ENCODE peak calls at places on chromosome 6, in five cellular contexts. One of them, this sample, is unnamed.

GRCh38 chr6:129307845-129308244 is 402.1 kb downstream of the ARHGAP18 start:
- DNase-seq in mesenchymal stem cell: no peak
- DNase-seq in neuronal stem cell: no peak
- DNase-seq in H1: no peak
- DNase-seq in trophoblast cell: no peak
- DNase-seq in this sample: no peak

GRCh38 chr6:20953019-20953418 is 418.8 kb downstream of the CDKAL1 start:
- DNase-seq in mesenchymal stem cell: no peak
- DNase-seq in neuronal stem cell: no peak
- DNase-seq in H1: no peak
- DNase-seq in trophoblast cell: no peak
- DNase-seq in this sample: no peak

GRCh38 chr6:149136273-149136912 is 181.1 kb upstream of the TAB2 start:
- DNase-seq in mesenchymal stem cell: no peak
- DNase-seq in neuronal stem cell: no peak
- DNase-seq in H1: no peak
- DNase-seq in trophoblast cell: no peak
- DNase-seq in this sample: no peak

GRCh38 chr6:155943635-155944034 is 488.0 kb upstream of the NOX3 start:
- DNase-seq in mesenchymal stem cell: peak; percentile 65
- DNase-seq in neuronal stem cell: no peak
- DNase-seq in H1: no peak
- DNase-seq in trophoblast cell: no peak
- DNase-seq in this sample: no peak

GRCh38 chr6:32819729-32820128 is 2.9 kb upstream of the HLA-DOB start:
- DNase-seq in mesenchymal stem cell: peak; percentile 62
- DNase-seq in neuronal stem cell: no peak
- DNase-seq in H1: no peak
- DNase-seq in trophoblast cell: peak; percentile 87
- DNase-seq in this sample: no peak

GRCh38 chr6:44074383-44075136 is 52.7 kb downstream of the MRPL14 start:
- DNase-seq in mesenchymal stem cell: peak; percentile 85
- DNase-seq in neuronal stem cell: peak; percentile 80
- DNase-seq in H1: peak; percentile 81
- DNase-seq in trophoblast cell: no peak
- DNase-seq in this sample: peak; percentile 78

GRCh38 chr6:109690373-109690739 is 646 bp downstream of the AK9 start:
- DNase-seq in mesenchymal stem cell: no peak
- DNase-seq in neuronal stem cell: peak; percentile 43
- DNase-seq in H1: peak; percentile 88
- DNase-seq in trophoblast cell: peak; percentile 29
- DNase-seq in this sample: peak; percentile 92

GRCh38 chr6:142349215-142349823 is 47.5 kb downstream of the ADGRG6 start:
- DNase-seq in mesenchymal stem cell: no peak
- DNase-seq in neuronal stem cell: no peak
- DNase-seq in H1: no peak
- DNase-seq in trophoblast cell: peak; percentile 27
- DNase-seq in this sample: no peak

GRCh38 chr6:25022140-25022553 is 86.4 kb upstream of the RIPOR2 start:
- DNase-seq in mesenchymal stem cell: peak; percentile 90
- DNase-seq in neuronal stem cell: no peak
- DNase-seq in H1: no peak
- DNase-seq in trophoblast cell: no peak
- DNase-seq in this sample: no peak

GRCh38 chr6:18477301-18477941 is 90.3 kb downstream of the RNF144B start:
- DNase-seq in mesenchymal stem cell: no peak
- DNase-seq in neuronal stem cell: no peak
- DNase-seq in H1: no peak
- DNase-seq in trophoblast cell: no peak
- DNase-seq in this sample: no peak

DNA sequence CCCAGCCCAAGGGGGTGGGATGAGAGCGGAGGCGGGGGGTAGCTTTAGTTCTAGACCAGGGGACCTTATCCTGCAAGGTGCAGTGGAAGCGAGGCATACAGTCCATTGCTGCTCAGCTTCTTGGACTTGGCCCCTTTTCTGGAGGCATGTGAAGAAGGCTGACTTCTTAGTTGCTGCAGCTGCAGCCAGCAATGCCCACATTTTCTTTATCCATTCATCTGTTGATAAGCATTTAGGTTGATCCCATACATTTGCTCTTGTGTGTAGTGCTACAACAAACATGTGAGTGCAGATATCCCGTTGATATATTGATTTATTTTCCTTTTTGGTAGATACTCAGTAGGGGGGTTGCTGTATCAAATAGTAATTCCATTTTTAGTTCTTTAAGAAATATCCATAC is 461.2 kb upstream of the IMPG1 start:
- DNase-seq in mesenchymal stem cell: no peak
- DNase-seq in neuronal stem cell: no peak
- DNase-seq in H1: no peak
- DNase-seq in trophoblast cell: peak; percentile 50
- DNase-seq in this sample: no peak
- H2BK12ac ChIP-seq in mesenchymal stem cell: no peak overlapping the region
- H2BK12ac ChIP-seq in neuronal stem cell: no peak overlapping the region
- H2BK12ac ChIP-seq in H1: no peak overlapping the region
- H2BK12ac ChIP-seq in trophoblast cell: no peak overlapping the region
- H2BK12ac ChIP-seq in this sample: no peak overlapping the region

GRCh38 chr6:170442596-170442995 is 110.5 kb downstream of the PSMB1 start:
- DNase-seq in mesenchymal stem cell: no peak
- DNase-seq in neuronal stem cell: no peak
- DNase-seq in H1: no peak
- DNase-seq in trophoblast cell: no peak
- DNase-seq in this sample: no peak

GRCh38 chr6:170445487-170445886 is 107.6 kb downstream of the PSMB1 start:
- DNase-seq in mesenchymal stem cell: no peak
- DNase-seq in neuronal stem cell: no peak
- DNase-seq in H1: no peak
- DNase-seq in trophoblast cell: no peak
- DNase-seq in this sample: no peak

GRCh38 chr6:170444811-170445211 is 108.3 kb downstream of the PSMB1 start:
- DNase-seq in mesenchymal stem cell: no peak
- DNase-seq in neuronal stem cell: no peak
- DNase-seq in H1: peak; percentile 39
- DNase-seq in trophoblast cell: no peak
- DNase-seq in this sample: no peak

GRCh38 chr6:170443151-170443662 is 109.9 kb downstream of the PSMB1 start:
- DNase-seq in mesenchymal stem cell: no peak
- DNase-seq in neuronal stem cell: no peak
- DNase-seq in H1: no peak
- DNase-seq in trophoblast cell: no peak
- DNase-seq in this sample: peak; percentile 56

GRCh38 chr6:170444056-170444505 is 109.0 kb downstream of the PSMB1 start:
- DNase-seq in mesenchymal stem cell: no peak
- DNase-seq in neuronal stem cell: no peak
- DNase-seq in H1: no peak
- DNase-seq in trophoblast cell: no peak
- DNase-seq in this sample: peak; percentile 16
- H2BK12ac ChIP-seq in mesenchymal stem cell: no peak overlapping the region
- H2BK12ac ChIP-seq in neuronal stem cell: peak overlapping the region; percentile 73
- H2BK12ac ChIP-seq in H1: no peak overlapping the region
- H2BK12ac ChIP-seq in trophoblast cell: no peak overlapping the region
- H2BK12ac ChIP-seq in this sample: no peak overlapping the region

GRCh38 chr6:3228791-3229565 is 1.5 kb upstream of the TUBB2B start:
- DNase-seq in mesenchymal stem cell: peak; percentile 48
- DNase-seq in neuronal stem cell: peak; percentile 77
- DNase-seq in H1: peak; percentile 81
- DNase-seq in trophoblast cell: no peak
- DNase-seq in this sample: peak; percentile 63
- H2BK12ac ChIP-seq in mesenchymal stem cell: no peak overlapping the region
- H2BK12ac ChIP-seq in neuronal stem cell: peak overlapping the region; percentile 82
- H2BK12ac ChIP-seq in H1: peak overlapping the region; percentile 76
- H2BK12ac ChIP-seq in trophoblast cell: no peak overlapping the region
- H2BK12ac ChIP-seq in this sample: no peak overlapping the region

GRCh38 chr6:158324136-158324535 is 11.9 kb downstream of the TULP4 start:
- DNase-seq in mesenchymal stem cell: peak; percentile 42
- DNase-seq in neuronal stem cell: no peak
- DNase-seq in H1: no peak
- DNase-seq in trophoblast cell: no peak
- DNase-seq in this sample: no peak
- H2BK12ac ChIP-seq in mesenchymal stem cell: no peak overlapping the region
- H2BK12ac ChIP-seq in neuronal stem cell: no peak overlapping the region
- H2BK12ac ChIP-seq in H1: no peak overlapping the region
- H2BK12ac ChIP-seq in trophoblast cell: no peak overlapping the region
- H2BK12ac ChIP-seq in this sample: no peak overlapping the region

DNA sequence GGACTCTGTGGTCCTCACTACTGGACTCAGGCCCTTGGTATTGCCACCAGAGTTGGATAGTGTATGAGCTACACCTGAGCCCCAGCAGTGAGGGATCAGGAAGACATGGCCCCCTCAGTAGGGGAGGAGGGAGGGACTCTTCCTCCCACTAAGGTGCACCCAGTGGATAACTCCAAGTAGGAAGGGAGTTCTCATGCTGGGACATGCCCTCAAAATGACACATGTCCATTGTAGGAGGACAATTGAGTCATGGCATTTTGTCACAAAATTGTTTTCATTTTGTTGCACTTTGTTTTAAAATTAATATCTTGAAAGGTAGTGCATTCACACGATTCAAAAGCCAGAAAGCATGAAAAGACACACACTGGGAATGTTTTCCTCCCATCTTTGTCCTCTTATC is 127.2 kb downstream of the FOXO3 start:
- DNase-seq in mesenchymal stem cell: no peak
- DNase-seq in neuronal stem cell: no peak
- DNase-seq in H1: no peak
- DNase-seq in trophoblast cell: no peak
- DNase-seq in this sample: no peak
- H2BK12ac ChIP-seq in mesenchymal stem cell: no peak overlapping the region
- H2BK12ac ChIP-seq in neuronal stem cell: no peak overlapping the region
- H2BK12ac ChIP-seq in H1: no peak overlapping the region
- H2BK12ac ChIP-seq in trophoblast cell: peak overlapping the region; percentile 52
- H2BK12ac ChIP-seq in this sample: no peak overlapping the region

DNA sequence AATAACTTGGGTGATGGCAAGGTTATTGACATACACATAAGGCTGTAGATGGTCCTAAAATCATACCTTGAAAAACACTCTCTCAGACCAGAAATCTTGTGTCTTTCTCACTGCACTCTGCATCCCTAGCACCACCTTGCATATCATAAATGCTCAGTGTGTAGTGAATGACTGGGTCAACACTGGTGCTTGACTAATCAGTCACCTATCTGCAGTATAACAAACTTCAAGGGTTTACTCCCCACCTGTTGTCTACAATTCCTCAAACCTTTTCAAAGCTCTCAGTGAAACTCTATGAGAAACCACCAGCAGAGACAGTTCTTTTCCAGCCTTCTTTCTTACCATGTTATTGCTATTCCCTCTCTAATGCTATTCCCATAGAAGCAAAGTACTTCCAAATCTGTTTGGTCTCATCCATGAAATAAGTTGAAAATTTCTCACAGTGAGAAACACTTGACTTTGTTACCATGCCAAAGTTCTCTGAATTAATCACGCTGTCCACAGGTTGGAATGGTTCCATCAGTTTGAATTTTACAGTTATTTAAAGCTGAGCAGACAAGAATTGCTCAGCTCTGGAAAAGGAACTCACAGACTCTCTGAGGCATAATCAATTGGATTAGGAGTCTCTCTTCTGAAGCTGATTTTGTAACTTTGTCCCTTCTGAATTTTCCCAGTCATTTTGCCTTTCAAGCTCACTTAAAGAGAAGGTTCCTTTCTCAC is 104.8 kb upstream of the EYA4 start:
- DNase-seq in mesenchymal stem cell: no peak
- DNase-seq in neuronal stem cell: no peak
- DNase-seq in H1: no peak
- DNase-seq in trophoblast cell: no peak
- DNase-seq in this sample: no peak
- H2BK12ac ChIP-seq in mesenchymal stem cell: no peak overlapping the region
- H2BK12ac ChIP-seq in neuronal stem cell: no peak overlapping the region
- H2BK12ac ChIP-seq in H1: no peak overlapping the region
- H2BK12ac ChIP-seq in trophoblast cell: no peak overlapping the region
- H2BK12ac ChIP-seq in this sample: no peak overlapping the region

DNA sequence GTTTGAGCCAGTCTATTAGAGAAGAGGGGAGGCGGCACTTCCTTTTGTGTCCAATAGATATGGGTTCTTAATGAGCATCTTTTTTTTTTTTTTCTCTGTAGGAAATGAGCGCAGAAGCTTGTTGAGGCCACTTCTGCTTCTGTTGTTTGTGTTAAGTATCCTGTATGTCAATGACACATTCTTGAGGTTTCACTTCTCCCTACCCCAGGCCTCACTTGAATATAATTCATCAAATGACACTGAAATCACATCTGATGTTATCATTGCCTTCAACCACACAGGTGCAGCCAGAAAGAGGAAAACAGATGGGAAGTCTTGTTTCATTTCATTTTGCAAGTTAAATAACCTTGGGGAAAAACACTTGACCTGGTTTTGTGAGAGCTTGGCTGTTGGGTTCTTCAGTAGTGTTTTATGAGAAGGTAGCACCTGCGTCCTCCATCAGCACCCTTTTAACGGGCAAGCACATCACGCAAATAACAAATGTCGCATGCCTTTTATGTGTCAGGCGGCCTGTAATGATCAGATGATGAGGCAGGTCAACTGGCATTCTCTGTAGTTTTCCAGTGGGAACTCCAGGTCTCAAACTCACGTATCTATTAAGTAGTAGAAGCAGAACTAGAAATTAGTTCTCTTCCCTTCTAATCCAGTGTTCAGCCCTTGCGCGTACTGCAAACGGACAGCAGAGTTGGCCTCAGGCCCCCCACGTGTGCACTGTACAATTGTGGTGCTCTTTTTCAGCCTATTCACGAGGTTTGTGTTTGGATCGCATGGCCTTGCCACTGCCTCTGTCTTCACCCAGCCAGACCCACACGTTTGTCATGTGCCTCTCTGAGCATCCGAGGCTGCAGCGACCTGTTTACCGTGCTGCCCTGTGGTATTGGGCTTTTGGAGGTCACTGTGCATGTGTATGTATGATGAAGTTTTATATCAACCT is 23.5 kb downstream of the PLEKHG1 start:
- DNase-seq in mesenchymal stem cell: no peak
- DNase-seq in neuronal stem cell: no peak
- DNase-seq in H1: no peak
- DNase-seq in trophoblast cell: no peak
- DNase-seq in this sample: no peak
- H2BK12ac ChIP-seq in mesenchymal stem cell: no peak overlapping the region
- H2BK12ac ChIP-seq in neuronal stem cell: no peak overlapping the region
- H2BK12ac ChIP-seq in H1: no peak overlapping the region
- H2BK12ac ChIP-seq in trophoblast cell: no peak overlapping the region
- H2BK12ac ChIP-seq in this sample: no peak overlapping the region

This sample was measured in H9.